ENCODE peak calls at places on chromosome 14, in five cellular contexts. Z is Peyer's patch; N is stimulated activated CD4-positive, alpha-beta T cell treated with anti-CD3 and anti-CD28 coated beads, Interleukin-4, amount 100 ng/mL, for 24 hours; Y is astrocyte of the spinal cord; U is cardiac fibroblast. D is an unnamed sample.

GRCh38 chr14:49479432-49479831 is 106.7 kb downstream of the RPS29 start:
- DNase-seq in Z (no peak), U (no peak), Y (peak), N (no peak), D (no peak)

GRCh38 chr14:65290830-65291229 is 121.7 kb upstream of the FUT8 start:
- DNase-seq in Y (peak), U (peak), Z (no peak), N (peak), D (peak)

GRCh38 chr14:102693006-102693755 is 84.1 kb upstream of the TRAF3 start:
- DNase-seq in Z (no peak), U (no peak), Y (no peak), N (no peak), D (no peak)

GRCh38 chr14:61452452-61452851 is 131.1 kb downstream of the PRKCH start:
- DNase-seq in U (no peak), Z (no peak), N (peak), Y (no peak), D (no peak)

GRCh38 chr14:22252591-22253178 is 336.3 kb downstream of the DAD1 start:
- DNase-seq in Y (no peak), Z (no peak), N (no peak), U (peak), D (no peak)

GRCh38 chr14:102508410-102508773 is 1.2 kb downstream of the ANKRD9 start:
- DNase-seq in Z (no peak), U (no peak), Y (no peak), N (no peak), D (no peak)

GRCh38 chr14:69214376-69214775 is 23.1 kb downstream of the EXD2 start:
- DNase-seq in Z (no peak), Y (peak), N (no peak), U (no peak), D (no peak)

GRCh38 chr14:51652168-51653095 is 722 bp downstream of the FRMD6 start:
- DNase-seq in U (no peak), N (peak), Z (peak), Y (peak), D (peak)

GRCh38 chr14:53663709-53664108 is 292.9 kb downstream of the BMP4 start:
- DNase-seq in N (no peak), Y (peak), Z (no peak), U (peak), D (peak)

D was measured in endothelial cell of umbilical vein.